ENCODE peak calls at places on chromosomes 7 and 10, in six cellular contexts. S, F, E, R, O and I are unnamed samples.

GRCh38 chr10:46236537-46236887 is 50.3 kb upstream of the ANTXRL start:
- DNase-seq in R (no peak), O (no peak), E (no peak), F (no peak), S (no peak), I (no peak)

GRCh38 chr7:108014200-108014599 is 11.2 kb upstream of the LAMB1 start:
- DNase-seq in S (no peak), R (no peak), E (peak; percentile 31), F (no peak), O (no peak), I (no peak)

GRCh38 chr10:49298990-49299815 is at the start of gene C10orf71:
- DNase-seq in S (no peak), F (peak; percentile 32), O (no peak), E (no peak), R (no peak), I (peak; percentile 19)

GRCh38 chr7:69211739-69212138 is 386.5 kb upstream of the AUTS2 start:
- DNase-seq in R (no peak), O (no peak), E (no peak), F (peak; percentile 72), S (no peak), I (no peak)

GRCh38 chr10:50927522-50928189 is 42.2 kb upstream of the A1CF start:
- DNase-seq in S (no peak), R (no peak), F (no peak), E (peak; percentile 17), O (no peak), I (no peak)

GRCh38 chr10:129935861-129936140 is 28.3 kb downstream of the EBF3 start:
- DNase-seq in S (no peak), E (no peak), F (no peak), R (no peak), O (no peak), I (no peak)

GRCh38 chr7:84060760-84061261 is 133.8 kb downstream of the SEMA3A start:
- DNase-seq in R (no peak), S (no peak), E (no peak), O (no peak), F (no peak), I (no peak)

GRCh38 chr10:118373786-118374185 is 31.7 kb upstream of the FAM204A start:
- DNase-seq in F (no peak), R (no peak), S (no peak), E (peak; percentile 91), O (no peak), I (no peak)

GRCh38 chr10:117933036-117933435 is 113.7 kb downstream of the RAB11FIP2 start:
- DNase-seq in O (no peak), S (no peak), R (no peak), E (peak; percentile 26), F (no peak), I (no peak)